ENCODE peak calls at places on chromosomes 5 and 9, in nine cellular contexts. O is astrocyte of the spinal cord; T is NB4; P is cardiac fibroblast; L is right atrium auricular region; Z is SK-N-SH; R is CD8-positive, alpha-beta T cell; C is choroid plexus epithelial cell; I is ascending aorta. M is an unnamed sample.

GRCh38 chr9:128805661-128806060 is 12.6 kb upstream of the ENDOG start:
- DNase-seq in Z (no peak), P (no peak), I (no peak), R (no peak), T (no peak), L (no peak), C (no peak), O (no peak), M (no peak)

GRCh38 chr5:45521067-45521466 is 175.1 kb downstream of the HCN1 start:
- DNase-seq in O (peak; percentile 60), Z (no peak), R (no peak), P (no peak), L (no peak), C (peak; percentile 52), T (peak; percentile 49), I (no peak), M (peak; percentile 29)

GRCh38 chr5:143918961-143919360 is 107.0 kb downstream of the HMHB1 start:
- DNase-seq in P (no peak), O (no peak), R (no peak), C (no peak), I (no peak), Z (no peak), L (no peak), T (no peak), M (no peak)

GRCh38 chr5:34499001-34499734 is 157.0 kb upstream of the RAI14 start:
- DNase-seq in T (peak; percentile 75), R (no peak), Z (no peak), P (peak; percentile 89), O (peak; percentile 82), I (peak; percentile 68), C (peak; percentile 85), L (no peak), M (peak; percentile 69)

GRCh38 chr5:169717298-169717697 is 80.2 kb downstream of the DOCK2 start:
- DNase-seq in T (peak; percentile 85), R (no peak), L (no peak), O (no peak), C (peak; percentile 35), P (peak; percentile 80), I (no peak), Z (no peak), M (peak; percentile 91)

GRCh38 chr5:139842321-139842720 is 46.7 kb downstream of the PSD2 start:
- DNase-seq in T (no peak), I (no peak), L (no peak), O (no peak), P (no peak), R (no peak), Z (no peak), C (no peak), M (no peak)

GRCh38 chr5:28831042-28831441 is 1792.7 kb upstream of the CDH9 start:
- DNase-seq in Z (no peak), C (no peak), O (no peak), P (no peak), T (no peak), R (no peak), L (no peak), I (no peak), M (no peak)

GRCh38 chr9:111966851-111967250 is 70.2 kb downstream of the UGCG start:
- DNase-seq in I (no peak), L (no peak), P (peak; percentile 85), Z (no peak), R (no peak), O (no peak), C (no peak), T (peak; percentile 78), M (peak; percentile 67)

GRCh38 chr5:177493795-177494355 is 3.5 kb downstream of the PDLIM7 start:
- DNase-seq in R (no peak), P (no peak), Z (no peak), I (no peak), O (no peak), T (no peak), L (no peak), C (no peak), M (no peak)

GRCh38 chr5:177496111-177497010 is 1.0 kb downstream of the PDLIM7 start:
- DNase-seq in C (peak; percentile 97), R (no peak), T (peak; percentile 86), Z (peak; percentile 83), P (peak; percentile 93), O (peak; percentile 97), L (peak; percentile 84), I (peak; percentile 96), M (peak; percentile 92)

GRCh38 chr5:177495243-177496060 is 2.0 kb downstream of the PDLIM7 start:
- DNase-seq in C (peak; percentile 99), P (peak; percentile 95), L (peak; percentile 86), T (peak; percentile 70), O (peak; percentile 97), I (peak; percentile 96), Z (peak; percentile 48), R (no peak), M (peak; percentile 93)

GRCh38 chr5:177492841-177493240 is 4.6 kb downstream of the PDLIM7 start:
- DNase-seq in I (no peak), T (no peak), O (no peak), P (no peak), L (no peak), C (no peak), Z (no peak), R (no peak), M (no peak)

DNA sequence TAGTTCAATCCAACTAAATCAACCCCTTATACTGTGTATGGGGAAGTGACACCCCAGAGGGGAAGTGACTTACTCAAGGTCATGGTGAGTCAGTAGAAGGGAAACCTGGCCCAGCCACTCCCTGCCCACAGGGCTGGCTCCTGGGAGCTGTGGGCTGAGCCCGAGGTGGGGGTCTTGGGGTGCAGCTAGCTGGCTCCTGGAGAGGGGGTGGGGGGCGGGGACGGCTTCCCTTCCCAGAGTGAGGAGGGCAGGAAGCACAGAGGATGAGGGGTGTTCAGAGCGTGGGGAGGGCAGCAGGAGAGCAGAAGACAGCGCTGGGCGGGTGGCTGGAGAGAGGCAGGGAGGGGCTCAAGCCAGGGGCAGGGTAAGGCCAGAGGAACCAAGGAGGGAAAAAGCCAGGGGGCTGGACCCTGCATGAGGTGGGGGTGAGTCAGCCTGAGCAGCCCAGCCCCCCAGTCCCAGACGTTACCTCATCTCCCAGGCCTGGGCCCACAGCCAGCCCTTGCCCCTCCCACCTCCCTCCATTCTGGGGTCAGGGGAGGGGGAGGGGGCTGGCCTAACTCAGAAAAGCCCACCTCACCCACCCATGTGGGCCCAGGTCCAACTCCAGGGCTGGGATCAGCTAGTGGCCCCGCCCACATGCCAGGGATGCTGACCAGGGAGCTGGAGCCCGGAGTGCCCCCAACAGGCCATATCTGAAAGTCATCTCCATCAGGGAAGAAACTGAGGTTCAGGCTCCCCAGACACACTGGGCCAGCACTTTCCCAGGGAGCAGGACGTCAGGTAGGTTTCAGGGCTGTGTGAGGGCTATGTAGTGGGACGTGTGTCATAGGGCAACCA is 2.8 kb downstream of the PDLIM7 start:
- DNase-seq in L (peak; percentile 90), C (peak; percentile 95), T (peak; percentile 95), R (no peak), P (peak; percentile 97), Z (peak; percentile 88), I (peak; percentile 95), O (peak; percentile 96), M (peak; percentile 90)
- TF ChIP-seq CTCF in L (peak; percentile 23), C (peak; percentile 49), T (peak; percentile 24), R (no peak), P (peak; percentile 41), Z (peak; percentile 57), I (peak; percentile 37), O (peak; percentile 45), M (peak; percentile 30)

GRCh38 chr9:91211919-91212318 is 149.8 kb downstream of the AUH start:
- DNase-seq in T (no peak), C (no peak), P (no peak), I (no peak), O (no peak), R (no peak), L (no peak), Z (no peak), M (no peak)

GRCh38 chr9:91211414-91211813 is 150.3 kb downstream of the AUH start:
- DNase-seq in T (no peak), P (no peak), L (no peak), O (no peak), Z (no peak), I (no peak), R (no peak), C (no peak), M (no peak)

GRCh38 chr9:91214867-91215266 is 146.9 kb downstream of the AUH start:
- DNase-seq in L (no peak), I (no peak), T (no peak), C (no peak), P (no peak), Z (no peak), O (no peak), R (no peak), M (no peak)

GRCh38 chr9:91214086-91214485 is 147.6 kb downstream of the AUH start:
- DNase-seq in R (no peak), P (peak; percentile 67), C (peak; percentile 55), O (peak; percentile 36), T (no peak), L (no peak), Z (no peak), I (no peak), M (peak; percentile 51)

GRCh38 chr9:91212592-91213243 is 149.0 kb downstream of the AUH start:
- DNase-seq in P (no peak), C (no peak), L (no peak), Z (no peak), T (no peak), O (no peak), I (no peak), R (no peak), M (no peak)
- H3K4me3 ChIP-seq in P (no peak overlapping the region), C (no peak overlapping the region), L (no peak overlapping the region), Z (no peak overlapping the region), T (no peak overlapping the region), O (no peak overlapping the region), I (no peak overlapping the region), R (no peak overlapping the region), M (no peak overlapping the region)

GRCh38 chr9:35858428-35858827 is 11.8 kb downstream of the OR13J1 start:
- DNase-seq in P (no peak), T (no peak), C (no peak), I (no peak), O (no peak), Z (no peak), L (no peak), R (peak; percentile 9), M (no peak)

GRCh38 chr9:35856882-35857281 is 13.3 kb downstream of the OR13J1 start:
- DNase-seq in Z (no peak), P (no peak), I (peak; percentile 47), R (peak; percentile 11), T (no peak), L (peak; percentile 32), O (no peak), C (no peak), M (no peak)

GRCh38 chr9:35859995-35860348 is 10.2 kb downstream of the OR13J1 start:
- DNase-seq in P (no peak), T (no peak), I (no peak), C (no peak), O (no peak), L (peak; percentile 42), R (peak; percentile 4), Z (no peak), M (no peak)

GRCh38 chr9:35861161-35861897 is 8.9 kb downstream of the OR13J1 start:
- DNase-seq in L (no peak), I (no peak), T (no peak), R (peak; percentile 21), C (no peak), P (no peak), O (no peak), Z (no peak), M (no peak)

DNA sequence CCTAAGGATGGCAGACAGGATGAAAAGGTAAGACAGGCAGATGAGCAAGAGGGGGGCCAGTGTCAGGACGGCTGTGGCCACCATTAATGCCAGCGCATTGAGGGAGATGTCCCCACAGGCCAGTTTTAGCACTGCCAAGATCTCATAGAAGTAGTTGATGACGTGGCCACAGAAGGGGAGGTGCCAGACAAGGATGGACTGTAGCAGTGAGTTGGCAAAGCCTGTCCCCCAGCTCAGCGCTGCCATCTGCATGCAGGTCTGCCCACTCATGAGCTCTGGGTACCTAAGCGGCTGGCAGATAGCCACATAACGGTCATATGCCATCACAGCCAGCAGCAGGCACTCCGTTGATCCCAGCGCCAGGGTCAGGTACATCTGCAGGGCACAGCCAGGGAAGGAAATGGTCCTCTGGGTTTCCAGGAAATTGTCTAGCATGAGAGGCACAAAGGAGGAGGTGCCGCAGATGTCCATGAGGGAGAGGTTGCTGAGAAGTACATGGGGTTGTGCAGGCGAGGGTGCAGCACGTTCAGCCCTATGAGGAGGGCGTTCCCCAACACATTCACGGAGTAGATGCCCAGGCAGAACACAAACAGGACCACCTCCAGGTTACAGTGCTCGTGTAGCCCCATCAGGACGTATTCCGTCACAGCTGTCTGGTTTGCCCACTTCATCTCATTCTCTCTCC is 10.7 kb downstream of the OR13J1 start:
- DNase-seq in P (peak; percentile 11), C (no peak), Z (peak; percentile 51), T (peak; percentile 45), I (no peak), R (peak; percentile 49), L (peak; percentile 59), O (no peak), M (peak; percentile 12)
- TF ChIP-seq CTCF in P (no peak), C (no peak), Z (no peak), T (no peak), I (peak; percentile 5), R (no peak), L (no peak), O (no peak), M (no peak)

DNA sequence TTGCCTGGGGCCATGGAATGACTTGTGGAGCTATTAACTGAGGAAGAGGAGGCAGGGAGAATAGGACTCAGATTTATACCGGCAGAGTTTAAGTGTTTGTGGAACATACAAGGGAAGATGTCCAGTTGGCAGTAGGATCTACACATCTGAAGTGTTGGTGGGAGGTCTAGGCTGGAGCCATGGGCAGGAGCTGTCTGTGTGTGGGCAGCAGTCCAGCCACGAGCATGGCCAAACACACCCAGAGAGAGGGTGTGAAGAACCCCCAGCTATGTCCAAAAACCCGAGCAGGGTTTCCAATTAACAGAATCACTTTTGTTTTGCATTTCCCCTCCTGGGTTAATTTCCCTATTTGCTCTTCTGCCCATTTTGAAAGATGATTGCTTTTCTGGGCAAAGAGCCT is 393.7 kb downstream of the CDK5RAP2 start:
- DNase-seq in C (no peak), L (no peak), Z (no peak), T (no peak), O (no peak), I (no peak), R (no peak), P (no peak), M (no peak)
- H3K4me3 ChIP-seq in C (no peak overlapping the region), L (no peak overlapping the region), Z (no peak overlapping the region), T (no peak overlapping the region), O (no peak overlapping the region), I (no peak overlapping the region), R (no peak overlapping the region), P (no peak overlapping the region), M (no peak overlapping the region)

M was measured in fibroblast of pulmonary artery.